ENCODE peak calls at places on chromosomes 1 and 21, in five cellular contexts. D, T, Z, F and P are unnamed samples.

GRCh38 chr1:101075926-101076325 is 50.3 kb upstream of the DPH5 start:
- DNase-seq in D (no peak), T (peak; percentile 43), Z (no peak), F (peak; percentile 62), P (no peak)

GRCh38 chr1:214469290-214469689 is 82.1 kb downstream of the PTPN14 start:
- DNase-seq in D (no peak), T (no peak), Z (no peak), F (no peak), P (no peak)

GRCh38 chr1:179883739-179884138 is 1.7 kb downstream of the TOR1AIP1 start:
- DNase-seq in D (no peak), T (peak; percentile 86), Z (peak; percentile 42), F (peak; percentile 59), P (no peak)

GRCh38 chr1:217534566-217534965 is 96.3 kb downstream of the GPATCH2 start:
- DNase-seq in D (no peak), T (no peak), Z (no peak), F (no peak), P (no peak)

GRCh38 chr1:66890621-66891020 is 34.0 kb downstream of the DNAI4 start:
- DNase-seq in D (no peak), T (no peak), Z (no peak), F (no peak), P (no peak)

GRCh38 chr1:25473653-25474225 is 43.0 kb downstream of the MACO1 start:
- DNase-seq in D (no peak), T (no peak), Z (no peak), F (no peak), P (no peak)

GRCh38 chr1:1324084-1324523 is 356 bp downstream of the INTS11 start:
- DNase-seq in D (no peak), T (no peak), Z (no peak), F (no peak), P (no peak)

GRCh38 chr1:197356723-197357533 is 88.9 kb downstream of the CRB1 start:
- DNase-seq in D (no peak), T (peak; percentile 69), Z (peak; percentile 58), F (peak; percentile 47), P (peak; percentile 24)

GRCh38 chr1:156659994-156660751 is 17.0 kb downstream of the NES start:
- DNase-seq in D (peak; percentile 100), T (peak; percentile 99), Z (peak; percentile 98), F (peak; percentile 98), P (peak; percentile 97)

GRCh38 chr1:145795257-145795881 is 28.5 kb downstream of the RNF115 start:
- DNase-seq in D (no peak), T (no peak), Z (no peak), F (no peak), P (no peak)

GRCh38 chr1:74343191-74343590 is 108.0 kb downstream of the TNNI3K start:
- DNase-seq in D (no peak), T (peak; percentile 56), Z (peak; percentile 27), F (no peak), P (no peak)

GRCh38 chr21:14926186-14926585 is 138.6 kb downstream of the NRIP1 start:
- DNase-seq in D (no peak), T (no peak), Z (no peak), F (no peak), P (no peak)

GRCh38 chr1:100704473-100704872 is 15.1 kb upstream of the VCAM1 start:
- DNase-seq in D (no peak), T (no peak), Z (no peak), F (no peak), P (no peak)

GRCh38 chr1:74733616-74734484 is 898 bp downstream of the TYW3 start:
- DNase-seq in D (no peak), T (peak; percentile 87), Z (peak; percentile 77), F (peak; percentile 37), P (peak; percentile 54)

GRCh38 chr1:171126504-171126903 is 35.8 kb downstream of the FMO3 start:
- DNase-seq in D (no peak), T (no peak), Z (no peak), F (no peak), P (no peak)

GRCh38 chr1:181386951-181387350 is 96.4 kb upstream of the CACNA1E start:
- DNase-seq in D (no peak), T (no peak), Z (no peak), F (no peak), P (no peak)

GRCh38 chr1:53572061-53572801 is 113.0 kb downstream of the DMRTB1 start:
- DNase-seq in D (no peak), T (peak; percentile 64), Z (peak; percentile 73), F (no peak), P (no peak)

GRCh38 chr1:209720326-209720725 is 15.7 kb downstream of the HSD11B1 start:
- DNase-seq in D (no peak), T (no peak), Z (peak; percentile 42), F (no peak), P (no peak)

GRCh38 chr1:164787834-164788231 is 228.8 kb downstream of the PBX1 start:
- DNase-seq in D (no peak), T (peak; percentile 67), Z (no peak), F (no peak), P (no peak)

GRCh38 chr1:237681210-237681609 is 209.5 kb downstream of the ZP4 start:
- DNase-seq in D (no peak), T (no peak), Z (peak; percentile 3), F (peak; percentile 88), P (no peak)

GRCh38 chr1:157369808-157370521 is 182.3 kb downstream of the FCRL5 start:
- DNase-seq in D (peak; percentile 69), T (peak; percentile 87), Z (peak; percentile 43), F (peak; percentile 85), P (peak; percentile 62)

GRCh38 chr1:36735436-36735835 is 252.7 kb upstream of the CSF3R start:
- DNase-seq in D (no peak), T (no peak), Z (no peak), F (no peak), P (no peak)

GRCh38 chr1:237181731-237182317 is 139.8 kb downstream of the RYR2 start:
- DNase-seq in D (no peak), T (no peak), Z (no peak), F (peak; percentile 22), P (no peak)

GRCh38 chr1:77031101-77031662 is 163.9 kb downstream of the ST6GALNAC5 start:
- DNase-seq in D (no peak), T (peak; percentile 22), Z (peak; percentile 73), F (no peak), P (no peak)

GRCh38 chr1:231512147-231512698 is 16.2 kb upstream of the TSNAX start:
- DNase-seq in D (no peak), T (no peak), Z (peak; percentile 54), F (no peak), P (no peak)

GRCh38 chr1:198435044-198435443 is 105.4 kb downstream of the ATP6V1G3 start:
- DNase-seq in D (no peak), T (no peak), Z (peak; percentile 51), F (no peak), P (no peak)

GRCh38 chr1:145892486-145893087 is 6.9 kb upstream of the ANKRD35 start:
- DNase-seq in D (no peak), T (no peak), Z (peak; percentile 71), F (no peak), P (no peak)

GRCh38 chr1:6386371-6386949 is 7.1 kb downstream of the ACOT7 start:
- DNase-seq in D (no peak), T (peak; percentile 71), Z (peak; percentile 42), F (peak; percentile 34), P (no peak)

GRCh38 chr1:81111818-81112217 is 688.9 kb upstream of the ADGRL2 start:
- DNase-seq in D (no peak), T (no peak), Z (peak; percentile 75), F (no peak), P (no peak)

GRCh38 chr1:162680419-162681126 is 48.3 kb downstream of the DDR2 start:
- DNase-seq in D (no peak), T (peak; percentile 63), Z (no peak), F (no peak), P (no peak)

GRCh38 chr1:5830771-5831599 is 161.2 kb downstream of the NPHP4 start:
- DNase-seq in D (peak; percentile 93), T (peak; percentile 85), Z (no peak), F (no peak), P (peak; percentile 67)

GRCh38 chr21:45378258-45378966 is 26.6 kb upstream of the COL18A1 start:
- DNase-seq in D (peak; percentile 63), T (peak; percentile 76), Z (peak; percentile 57), F (no peak), P (peak; percentile 75)
- H3K18ac ChIP-seq in D (peak overlapping the region; percentile 55), T (no peak overlapping the region), Z (peak overlapping the region; percentile 74), F (no peak overlapping the region), P (peak overlapping the region; percentile 92)

GRCh38 chr1:190864013-190864610 is 386.4 kb upstream of the BRINP3 start:
- DNase-seq in D (no peak), T (no peak), Z (no peak), F (no peak), P (no peak)
- H3K18ac ChIP-seq in D (no peak overlapping the region), T (no peak overlapping the region), Z (no peak overlapping the region), F (no peak overlapping the region), P (no peak overlapping the region)

DNA sequence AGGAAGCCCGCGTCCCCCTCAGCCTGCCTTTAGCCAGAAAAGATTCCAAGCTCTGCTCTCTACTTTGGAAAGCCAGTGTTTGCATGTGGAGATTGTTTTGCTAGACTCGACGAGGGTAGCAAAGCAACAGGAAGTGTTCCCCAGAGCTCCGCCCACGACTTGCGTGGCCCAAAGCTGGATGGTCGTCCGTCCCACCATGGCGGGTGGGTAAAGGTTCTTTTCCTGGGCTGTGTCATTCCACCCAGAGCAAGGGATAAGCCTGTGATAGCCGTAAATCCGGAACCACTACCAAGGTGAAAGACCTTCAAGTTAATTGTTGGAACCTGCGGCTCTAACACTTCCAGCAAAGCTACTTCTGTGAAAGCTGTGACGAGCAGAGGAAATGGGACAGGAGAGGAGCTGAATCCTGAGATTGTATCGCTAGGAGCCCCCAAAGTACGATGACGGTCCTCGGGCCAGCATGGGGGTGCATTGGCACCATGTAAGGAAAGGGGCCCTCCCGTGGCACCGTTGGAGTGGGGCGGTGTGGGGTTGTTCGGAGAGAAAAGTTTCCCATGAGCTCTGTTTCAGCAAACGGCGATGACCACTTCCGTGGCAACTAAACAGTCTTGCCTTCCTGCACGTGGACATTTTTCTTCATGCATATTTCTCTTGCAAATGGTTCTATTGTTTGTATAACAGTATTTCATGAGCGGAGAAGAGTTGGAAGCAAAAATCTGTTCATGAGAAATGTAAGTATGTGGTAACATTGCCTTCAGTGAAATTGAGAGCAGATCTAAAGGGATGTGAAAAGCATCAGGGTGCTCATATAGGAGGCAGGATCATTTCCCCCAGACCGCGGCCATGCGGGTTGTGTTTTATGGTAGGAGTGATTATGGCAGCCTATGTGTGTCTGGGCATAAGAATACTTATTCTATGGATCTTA is 8.3 kb downstream of the MX2 start:
- DNase-seq in D (peak; percentile 57), T (peak; percentile 49), Z (no peak), F (no peak), P (no peak)
- H3K18ac ChIP-seq in D (peak overlapping the region; percentile 0), T (peak overlapping the region; percentile 30), Z (no peak overlapping the region), F (no peak overlapping the region), P (peak overlapping the region; percentile 68)

GRCh38 chr1:27623327-27624212 is 11.4 kb downstream of the FGR start:
- DNase-seq in D (no peak), T (no peak), Z (no peak), F (no peak), P (no peak)
- H3K18ac ChIP-seq in D (peak overlapping the region; percentile 71), T (no peak overlapping the region), Z (no peak overlapping the region), F (no peak overlapping the region), P (no peak overlapping the region)

GRCh38 chr1:161185282-161185682 is 8.0 kb upstream of the B4GALT3 start:
- DNase-seq in D (no peak), T (no peak), Z (peak; percentile 67), F (no peak), P (no peak)
- H3K18ac ChIP-seq in D (no peak overlapping the region), T (no peak overlapping the region), Z (peak overlapping the region; percentile 44), F (no peak overlapping the region), P (no peak overlapping the region)